ENCODE peak calls at places on chromosomes 6 and 20, in four cellular contexts. J is ovary, G is GM23248, N is HCT116. O is an unnamed sample. For H3K27me3 and H3K4me1, the result is how much of the 10 kb centered on the place peaks cover.

GRCh38 chr6:159098636-159099106 is 53.9 kb upstream of the TAGAP start:
- DNase-seq in J (no peak), N (no peak), G (no peak), O (peak)

GRCh38 chr6:75436869-75437268 is 56.7 kb downstream of the FILIP1 start:
- DNase-seq in N (no peak), G (peak), J (peak), O (no peak)

GRCh38 chr20:50029697-50030428 is 47.1 kb downstream of the SNAI1 start:
- DNase-seq in G (peak), J (peak), N (no peak), O (no peak)

GRCh38 chr6:35710241-35710847 is 21.6 kb upstream of the FKBP5 start:
- DNase-seq in G (no peak), J (no peak), N (no peak), O (no peak)

GRCh38 chr6:93047033-93047432 is 372.3 kb downstream of the EPHA7 start:
- DNase-seq in J (no peak), N (no peak), G (no peak), O (no peak)

GRCh38 chr6:19013011-19013410 is 625.9 kb downstream of the RNF144B start:
- DNase-seq in N (no peak), G (peak), J (no peak), O (no peak)

GRCh38 chr6:28474441-28475219 is 31.3 kb upstream of the ZSCAN23 start:
- DNase-seq in G (peak), J (no peak), N (peak), O (no peak)

GRCh38 chr20:19519461-19519860 is 238.6 kb upstream of the RIN2 start:
- DNase-seq in J (no peak), G (no peak), N (no peak), O (no peak)

GRCh38 chr6:107866606-107867301 is 42.6 kb upstream of the SCML4 start:
- DNase-seq in G (peak), J (no peak), N (peak), O (no peak)

GRCh38 chr20:10673176-10673830 is 496 bp downstream of the JAG1 start:
- DNase-seq in N (no peak), J (peak), G (peak), O (no peak)

GRCh38 chr6:57117801-57118200 is 27.8 kb downstream of the ZNF451 start:
- DNase-seq in G (no peak), J (no peak), N (no peak), O (no peak)

GRCh38 chr6:98808522-98809210 is 25.7 kb upstream of the POU3F2 start:
- DNase-seq in G (peak), J (no peak), N (no peak), O (no peak)

GRCh38 chr6:4355241-4355640 is 219.9 kb upstream of the ECI2 start:
- DNase-seq in N (peak), J (no peak), G (peak), O (no peak)

GRCh38 chr20:47133809-47134456 is 222.6 kb downstream of the ZMYND8 start:
- DNase-seq in G (peak), N (no peak), J (no peak), O (no peak)

GRCh38 chr6:10655508-10656055 is 38.8 kb downstream of the C6orf52 start:
- DNase-seq in J (no peak), G (no peak), N (no peak), O (no peak)

GRCh38 chr6:107665386-107665785 is 158.7 kb downstream of the SCML4 start:
- DNase-seq in G (peak), J (no peak), N (no peak), O (no peak)

GRCh38 chr6:72246926-72247325 is 360.6 kb downstream of the RIMS1 start:
- DNase-seq in G (no peak), N (peak), J (no peak), O (no peak)

GRCh38 chr6:140009286-140009685 is 634.8 kb upstream of the CITED2 start:
- DNase-seq in J (no peak), N (no peak), G (no peak), O (no peak)

GRCh38 chr6:40962241-40962640 is 76.8 kb downstream of the UNC5CL start:
- DNase-seq in N (peak), G (peak), J (no peak), O (no peak)

GRCh38 chr6:23244300-23244699 is 674.9 kb downstream of the HDGFL1 start:
- DNase-seq in J (no peak), N (no peak), G (peak), O (no peak)

GRCh38 chr6:156992396-156992795 is 215.2 kb downstream of the ARID1B start:
- DNase-seq in J (peak), G (no peak), N (no peak), O (no peak)

GRCh38 chr6:151452750-151453427 is 963 bp upstream of the RMND1 start:
- DNase-seq in G (peak), J (peak), N (no peak), O (no peak)

DNA sequence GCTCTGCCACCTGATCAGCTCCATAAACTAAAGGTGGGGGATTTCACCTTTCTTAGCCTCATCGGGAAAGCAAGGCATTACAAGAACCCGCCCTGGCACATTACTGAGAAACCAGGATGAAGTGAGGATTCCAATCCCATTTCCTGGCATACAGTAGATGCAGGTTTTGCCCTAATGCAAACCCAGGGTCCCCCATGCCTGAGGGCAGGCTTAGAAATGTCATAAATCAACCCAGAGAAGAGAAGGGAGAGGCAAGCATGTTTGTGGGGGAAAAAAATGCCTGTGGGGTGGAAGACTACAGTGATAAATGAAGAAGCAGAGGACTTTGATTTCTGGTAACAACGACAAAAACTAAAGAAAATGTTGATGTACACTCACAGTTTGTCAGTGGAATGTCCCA is 18.0 kb upstream of the PMEPA1 start:
- DNase-seq in G (no peak), J (no peak), N (no peak), O (no peak)
- H3K27me3 ChIP-seq in G (under half), J (under half), N (half or more), O (under half)

GRCh38 chr20:9516658-9516987 is 2.2 kb downstream of the LAMP5 start:
- DNase-seq in N (no peak), J (no peak), G (no peak), O (no peak)
- H3K4me1 ChIP-seq in N (under half), J (under half), G (under half), O (under half)

DNA sequence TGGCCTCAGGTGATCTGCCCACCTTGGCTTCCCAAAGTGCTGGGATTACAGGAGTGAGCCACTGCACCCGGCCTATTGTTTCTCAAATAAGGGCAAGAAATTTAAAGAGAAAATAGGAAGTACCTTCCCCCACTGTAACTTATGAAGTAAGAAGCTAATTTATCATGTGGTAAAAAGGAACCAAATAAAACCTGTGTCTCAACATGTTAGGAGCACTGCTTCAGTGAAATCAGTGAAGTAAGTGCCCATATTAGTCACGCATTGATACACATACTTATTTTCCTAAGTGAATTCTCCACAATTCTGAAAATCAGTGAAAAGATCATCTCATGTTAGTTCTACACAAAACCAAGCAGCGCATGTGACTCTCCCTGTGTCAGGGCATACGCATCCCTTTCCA is 14.2 kb upstream of the LPA start:
- DNase-seq in J (no peak), G (no peak), N (no peak), O (no peak)
- H3K27me3 ChIP-seq in J (under half), G (under half), N (under half), O (under half)

DNA sequence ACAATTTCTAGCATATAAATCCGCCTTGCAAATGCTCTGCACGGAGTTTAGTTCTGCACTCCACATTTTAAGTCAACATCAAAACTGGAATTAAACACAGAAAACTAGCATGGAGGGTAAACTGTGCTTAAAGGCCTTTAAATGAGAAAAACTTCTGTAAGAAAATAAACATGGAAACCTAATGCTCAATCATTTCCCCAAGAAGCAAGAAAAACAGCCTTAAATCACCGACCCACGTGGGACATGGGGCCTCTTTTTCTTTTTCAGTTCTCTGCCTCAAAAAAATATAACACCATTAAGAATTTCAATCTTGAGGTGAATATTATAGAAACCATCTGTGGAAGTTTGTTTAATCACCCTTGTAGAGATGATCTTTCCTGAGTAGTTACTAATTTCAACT is 5.4 kb downstream of the SIM1 start:
- DNase-seq in G (no peak), N (no peak), J (no peak), O (no peak)
- H3K4me1 ChIP-seq in G (under half), N (under half), J (under half), O (under half)

DNA sequence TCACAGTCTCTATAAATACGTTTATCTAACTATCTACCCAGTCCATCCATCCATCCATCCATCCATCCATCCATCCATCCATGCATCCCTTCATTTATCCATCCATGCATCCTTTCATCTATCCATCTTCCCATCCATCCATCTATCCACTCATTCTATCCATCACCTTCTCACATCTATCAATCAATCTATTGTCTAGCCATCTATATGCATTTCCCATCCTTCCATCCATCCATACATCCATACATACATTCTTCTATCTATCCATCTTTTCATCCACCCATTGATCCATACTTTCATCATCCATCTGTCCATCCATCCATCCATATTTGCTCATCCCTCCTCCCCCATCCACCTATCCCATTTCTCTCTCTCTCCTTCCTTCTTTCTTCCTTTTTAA is 51.6 kb upstream of the CTNNBL1 start:
- DNase-seq in N (no peak), G (no peak), J (no peak), O (no peak)
- H3K27me3 ChIP-seq in N (half or more), G (half or more), J (under half), O (under half)

GRCh38 chr20:24654425-24654824 is 185.0 kb downstream of the SYNDIG1 start:
- DNase-seq in N (no peak), G (no peak), J (no peak), O (no peak)
- H3K4me1 ChIP-seq in N (under half), G (under half), J (under half), O (under half)